ENCODE peak calls at places on chromosomes 5 and 9, in eight cellular contexts. U is GM23248, E is sigmoid colon, B is neuronal stem cell, H is spleen, R is right cardiac atrium, V is body of pancreas, Z is upper lobe of right lung. S is an unnamed sample.

GRCh38 chr5:29077451-29077850 is 2039.1 kb upstream of the CDH9 start:
- DNase-seq in U (no peak), E (no peak), B (no peak), H (no peak), R (no peak), V (no peak), Z (no peak), S (no peak)

GRCh38 chr5:133391349-133392136 is 220.8 kb downstream of the FSTL4 start:
- DNase-seq in U (no peak), E (no peak), B (no peak), H (peak; percentile 16), R (no peak), V (no peak), Z (no peak), S (no peak)

GRCh38 chr5:125835293-125836172 is 587.7 kb upstream of the GRAMD2B start:
- DNase-seq in U (peak; percentile 2), E (peak; percentile 64), B (peak; percentile 53), H (no peak), R (peak; percentile 37), V (peak; percentile 59), Z (peak; percentile 63), S (peak; percentile 64)

GRCh38 chr9:133148351-133149129 is 15.2 kb downstream of the GBGT1 start:
- DNase-seq in U (peak; percentile 70), E (peak; percentile 88), B (peak; percentile 31), H (peak; percentile 93), R (peak; percentile 73), V (peak; percentile 66), Z (peak; percentile 88), S (no peak)

GRCh38 chr9:133895335-133895734 is 96.8 kb downstream of the VAV2 start:
- DNase-seq in U (no peak), E (no peak), B (no peak), H (no peak), R (no peak), V (no peak), Z (no peak), S (no peak)

GRCh38 chr5:135642179-135642505 is 63.4 kb upstream of the CXCL14 start:
- DNase-seq in U (no peak), E (no peak), B (no peak), H (no peak), R (no peak), V (no peak), Z (no peak), S (no peak)

GRCh38 chr5:56658972-56659371 is 156.4 kb upstream of the MAP3K1 start:
- DNase-seq in U (no peak), E (no peak), B (no peak), H (no peak), R (no peak), V (no peak), Z (no peak), S (no peak)

GRCh38 chr5:84239509-84239908 is 145.2 kb downstream of the EDIL3 start:
- DNase-seq in U (peak; percentile 41), E (no peak), B (no peak), H (no peak), R (no peak), V (no peak), Z (no peak), S (no peak)

GRCh38 chr5:36637101-36637500 is 30.7 kb downstream of the SLC1A3 start:
- DNase-seq in U (no peak), E (no peak), B (no peak), H (no peak), R (no peak), V (no peak), Z (no peak), S (no peak)

DNA sequence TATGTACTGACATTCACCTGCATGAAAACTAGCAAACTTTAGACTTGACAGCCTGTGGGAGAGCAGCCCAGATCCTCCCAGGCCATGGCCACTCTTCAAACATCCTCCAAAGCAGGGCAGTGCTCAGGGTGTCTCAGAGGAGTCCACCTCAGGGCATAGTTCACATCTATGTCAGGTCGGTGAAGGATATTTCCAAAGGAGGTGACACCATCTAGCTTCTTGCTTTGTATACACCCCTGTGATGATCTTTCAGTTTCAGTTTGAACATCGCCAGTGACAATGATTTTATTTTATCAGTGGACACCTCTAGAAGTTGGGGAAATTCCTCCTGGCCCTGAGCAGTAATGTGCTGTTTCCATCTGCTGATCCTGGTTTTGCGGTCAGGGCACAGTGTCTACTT is 20.1 kb downstream of the CDK20 start:
- DNase-seq in U (no peak), E (no peak), B (no peak), H (no peak), R (no peak), V (no peak), Z (no peak), S (no peak)
- H3K4me1 ChIP-seq in U (no peaks in the 10 kb centered on the region), E (no peaks in the 10 kb centered on the region), B (no peaks in the 10 kb centered on the region), H (no peaks in the 10 kb centered on the region), R (no peaks in the 10 kb centered on the region), V (no peaks in the 10 kb centered on the region), Z (no peaks in the 10 kb centered on the region), S (no peaks in the 10 kb centered on the region)

GRCh38 chr5:179802207-179802883 is 4.3 kb downstream of the MGAT4B start:
- DNase-seq in U (peak; percentile 37), E (peak; percentile 77), B (no peak), H (peak; percentile 65), R (no peak), V (peak; percentile 25), Z (no peak), S (no peak)
- H3K4me1 ChIP-seq in U (peaks cover 17% of the 10 kb centered on the region), E (no peaks in the 10 kb centered on the region), B (peaks cover 14% of the 10 kb centered on the region), H (peaks cover 28% of the 10 kb centered on the region), R (peaks cover 7% of the 10 kb centered on the region), V (peaks cover 41% of the 10 kb centered on the region), Z (peaks cover 27% of the 10 kb centered on the region), S (peaks cover 15% of the 10 kb centered on the region)

GRCh38 chr9:97994695-97995094 is 11.6 kb downstream of the ANP32B start:
- DNase-seq in U (no peak), E (no peak), B (no peak), H (no peak), R (no peak), V (no peak), Z (no peak), S (no peak)

GRCh38 chr9:97990259-97990658 is 7.1 kb downstream of the ANP32B start:
- DNase-seq in U (peak; percentile 84), E (no peak), B (no peak), H (no peak), R (no peak), V (no peak), Z (no peak), S (no peak)

GRCh38 chr9:97993000-97993399 is 9.9 kb downstream of the ANP32B start:
- DNase-seq in U (no peak), E (no peak), B (no peak), H (no peak), R (no peak), V (no peak), Z (no peak), S (no peak)

GRCh38 chr9:97991818-97992217 is 8.7 kb downstream of the ANP32B start:
- DNase-seq in U (no peak), E (no peak), B (no peak), H (no peak), R (no peak), V (no peak), Z (no peak), S (no peak)

DNA sequence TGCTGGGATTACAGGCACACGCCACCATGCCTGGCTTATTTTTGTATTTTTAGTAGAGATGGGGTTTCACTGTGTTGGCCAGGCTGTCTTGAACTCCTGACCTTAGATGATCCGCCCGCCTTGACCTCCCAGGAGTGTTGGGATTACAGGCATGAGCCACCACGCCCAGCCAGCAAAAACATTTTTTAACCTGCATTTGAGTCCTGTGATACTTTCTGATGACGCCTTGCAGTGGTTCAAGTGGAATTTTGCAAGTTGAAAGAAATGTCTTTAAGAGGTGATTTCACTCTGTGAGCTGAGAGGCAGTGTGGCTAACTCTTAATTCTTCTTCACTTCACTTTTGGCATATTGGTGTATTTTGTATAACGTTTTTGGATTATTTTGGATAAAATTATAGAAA is 9.1 kb downstream of the ANP32B start:
- DNase-seq in U (no peak), E (no peak), B (no peak), H (no peak), R (no peak), V (no peak), Z (no peak), S (no peak)
- H3K4me1 ChIP-seq in U (peaks cover 30% of the 10 kb centered on the region), E (no peaks in the 10 kb centered on the region), B (no peaks in the 10 kb centered on the region), H (peaks cover 42% of the 10 kb centered on the region), R (peaks cover 4% of the 10 kb centered on the region), V (peaks cover 28% of the 10 kb centered on the region), Z (peaks cover 43% of the 10 kb centered on the region), S (no peaks in the 10 kb centered on the region)

GRCh38 chr9:123073441-123073840 is 40.0 kb downstream of the GPR21 start:
- DNase-seq in U (no peak), E (no peak), B (no peak), H (no peak), R (no peak), V (no peak), Z (no peak), S (no peak)
- H3K4me1 ChIP-seq in U (peaks cover 27% of the 10 kb centered on the region), E (no peaks in the 10 kb centered on the region), B (no peaks in the 10 kb centered on the region), H (no peaks in the 10 kb centered on the region), R (peaks cover 4% of the 10 kb centered on the region), V (no peaks in the 10 kb centered on the region), Z (peaks cover 16% of the 10 kb centered on the region), S (peaks cover 4% of the 10 kb centered on the region)

DNA sequence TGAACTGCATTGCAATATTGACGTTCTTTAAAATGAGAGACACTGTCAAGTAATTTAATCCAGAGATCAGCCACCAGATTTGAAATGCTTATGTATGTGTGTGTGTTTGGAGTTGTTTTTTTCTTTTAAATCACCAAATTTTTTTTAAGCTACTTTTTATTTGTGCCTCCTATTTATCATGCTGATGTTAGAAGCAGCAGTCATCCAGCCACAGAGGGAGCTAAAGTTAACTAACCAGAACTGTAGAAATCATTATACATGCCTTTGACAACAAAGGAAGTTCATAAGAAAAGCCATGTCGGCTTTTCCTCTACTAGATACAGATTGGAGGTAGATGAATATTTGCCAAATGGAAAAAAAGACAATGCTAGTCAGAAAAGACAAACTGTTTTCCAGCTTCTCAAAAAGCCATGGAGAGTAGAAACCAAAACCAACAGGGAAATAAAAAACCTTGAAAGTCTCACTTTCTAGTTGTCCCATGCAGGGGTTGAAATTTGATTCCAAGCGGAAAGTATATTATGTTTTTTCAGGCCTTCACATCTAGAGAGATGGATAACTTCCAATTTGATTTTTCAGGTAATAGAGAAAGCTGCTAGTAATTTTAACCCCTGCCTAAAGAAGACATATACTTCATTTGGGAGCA is 4.5 kb downstream of the PURA start:
- DNase-seq in U (peak; percentile 40), E (no peak), B (no peak), H (no peak), R (no peak), V (no peak), Z (no peak), S (no peak)
- H3K4me1 ChIP-seq in U (peaks cover 44% of the 10 kb centered on the region), E (no peaks in the 10 kb centered on the region), B (peaks cover 10% of the 10 kb centered on the region), H (peaks cover 42% of the 10 kb centered on the region), R (no peaks in the 10 kb centered on the region), V (peaks cover 43% of the 10 kb centered on the region), Z (peaks cover 49% of the 10 kb centered on the region), S (peaks cover 3% of the 10 kb centered on the region)

S was measured in iPS DF 6.9.